ENCODE peak calls at places on chromosomes 2 and 18, in nine cellular contexts. E is NCI-H1417 treated with DMSO at 0.1 percent for 48 hours, U is HT-29, F is right lobe of liver, K is NCI-H1436 treated with DMSO at 0.1 percent for 48 hours, L is NAMALWA, I is anterior cingulate cortex, A is caudate nucleus, T is fibroblast of mammary gland. V is an unnamed sample.

GRCh38 chr2:228518-229278 is 35.1 kb downstream of the SH3YL1 start:
- DNase-seq in L (no peak), E (no peak), T (no peak), U (no peak), K (no peak), F (no peak), A (no peak), I (no peak), V (no peak)

GRCh38 chr18:58407649-58408407 is 221.1 kb downstream of the ALPK2 start:
- DNase-seq in E (no peak), F (peak; percentile 89), A (no peak), I (no peak), L (no peak), K (no peak), U (no peak), T (no peak), V (no peak)

GRCh38 chr18:55351220-55351619 is 236.8 kb downstream of the TCF4 start:
- DNase-seq in A (no peak), E (no peak), L (no peak), I (no peak), F (no peak), K (no peak), U (no peak), T (peak; percentile 16), V (no peak)

GRCh38 chr2:73981081-73981968 is 3.4 kb upstream of the TET3 start:
- DNase-seq in E (no peak), I (no peak), F (peak; percentile 69), K (no peak), A (no peak), T (peak; percentile 37), U (peak; percentile 72), L (peak; percentile 64), V (peak; percentile 70)

GRCh38 chr18:48116873-48117630 is 186.6 kb upstream of the SMAD2 start:
- DNase-seq in A (no peak), T (no peak), I (no peak), K (no peak), L (no peak), F (no peak), U (no peak), E (no peak), V (no peak)

GRCh38 chr2:149921911-149922616 is 334.5 kb upstream of the MMADHC start:
- DNase-seq in F (no peak), A (no peak), L (no peak), E (no peak), I (no peak), U (no peak), T (no peak), K (no peak), V (no peak)

GRCh38 chr2:17162721-17163120 is 355.5 kb downstream of the RAD51AP2 start:
- DNase-seq in I (no peak), F (no peak), E (no peak), T (no peak), U (no peak), L (no peak), A (no peak), K (no peak), V (no peak)

GRCh38 chr2:145158051-145158586 is 638.2 kb upstream of the ZEB2 start:
- DNase-seq in L (no peak), I (no peak), T (peak; percentile 95), E (no peak), A (no peak), F (no peak), K (no peak), U (peak; percentile 3), V (peak; percentile 46)

GRCh38 chr2:128306081-128306930 is 12.4 kb downstream of the HS6ST1 start:
- DNase-seq in L (no peak), I (no peak), F (peak; percentile 86), K (no peak), U (peak; percentile 63), E (peak; percentile 51), T (peak; percentile 98), A (no peak), V (no peak)

GRCh38 chr18:5542393-5543035 is 1.3 kb downstream of the EPB41L3 start:
- DNase-seq in K (no peak), L (no peak), U (no peak), T (peak; percentile 63), E (no peak), A (no peak), F (peak; percentile 53), I (no peak), V (no peak)

GRCh38 chr2:160388464-160389263 is 104.9 kb downstream of the RBMS1 start:
- DNase-seq in F (no peak), L (no peak), T (peak; percentile 87), E (no peak), A (no peak), I (no peak), K (no peak), U (no peak), V (no peak)

GRCh38 chr2:44360749-44361329 is 455 bp downstream of the PREPL start:
- DNase-seq in F (peak; percentile 60), A (no peak), T (peak; percentile 21), K (no peak), U (peak; percentile 55), L (peak; percentile 8), E (no peak), I (no peak), V (peak; percentile 24)